ENCODE peak calls at places on chromosomes 13 and 19, in four cellular contexts. R is M059J, P is RWPE1, J is heart left ventricle. Z is an unnamed sample.

GRCh38 chr13:27296496-27296895 is 25.9 kb downstream of the RASL11A start:
- DNase-seq in R (no peak), P (no peak), J (no peak), Z (no peak)

GRCh38 chr13:87999141-87999765 is 328.1 kb downstream of the SLITRK5 start:
- DNase-seq in R (peak), P (peak), J (no peak), Z (no peak)

GRCh38 chr19:44681992-44682790 is 10.9 kb downstream of the CEACAM19 start:
- DNase-seq in R (no peak), P (no peak), J (peak), Z (no peak)

GRCh38 chr13:60047943-60048342 is 115.8 kb downstream of the DIAPH3 start:
- DNase-seq in R (peak), P (no peak), J (no peak), Z (no peak)

GRCh38 chr19:14182481-14182880 is 23.5 kb downstream of the ADGRL1 start:
- DNase-seq in R (no peak), P (no peak), J (no peak), Z (no peak)

GRCh38 chr13:28641600-28641926 is 17.4 kb upstream of the POMP start:
- DNase-seq in R (no peak), P (no peak), J (no peak), Z (no peak)

GRCh38 chr19:13953021-13953531 is 767 bp downstream of the DCAF15 start:
- DNase-seq in R (peak), P (peak), J (no peak), Z (no peak)

GRCh38 chr13:46720189-46720588 is 76.8 kb downstream of the ESD start:
- DNase-seq in R (no peak), P (no peak), J (no peak), Z (no peak)

GRCh38 chr13:75675421-75675820 is 39.3 kb downstream of the LMO7 start:
- DNase-seq in R (no peak), P (no peak), J (no peak), Z (no peak)

GRCh38 chr13:76769238-76769859 is 116.9 kb downstream of the KCTD12 start:
- DNase-seq in R (peak), P (no peak), J (no peak), Z (no peak)

GRCh38 chr13:37014609-37015008 is 14.0 kb downstream of the EXOSC8 start:
- DNase-seq in R (peak), P (no peak), J (no peak), Z (no peak)

GRCh38 chr13:105442040-105442439 is 1093.4 kb downstream of the EFNB2 start:
- DNase-seq in R (no peak), P (no peak), J (no peak), Z (no peak)

GRCh38 chr19:35509018-35509652 is 4.3 kb downstream of the DMKN start:
- DNase-seq in R (no peak), P (peak), J (no peak), Z (no peak)

GRCh38 chr19:33621811-33622504 is at the start of gene CHST8:
- DNase-seq in R (no peak), P (peak), J (peak), Z (peak)